ENCODE peak calls at places on chromosomes 1 and 21, in seven cellular contexts. W is NCI-H460; P is activated CD8-positive, alpha-beta T cell treated with anti-CD3 and anti-CD28 coated beads for 36 hours; E is upper lobe of left lung; N is H7; S is stimulated activated CD8-positive, alpha-beta memory T cell treated with anti-CD3 and anti-CD28 coated beads, Interleukin-15, amount 100 ng/mL, for 1 hour; D is midbrain. Y is an unnamed sample.
A peak's percentile ranks its signal among the peaks of the same experiment; 100 is the strongest.

GRCh38 chr1:45095450-45095849 is 83.4 kb downstream of the UROD start:
- DNase-seq in W (no peak), P (no peak), E (no peak), N (no peak), S (no peak), D (no peak), Y (no peak)

GRCh38 chr1:217369996-217370551 is 260.8 kb downstream of the GPATCH2 start:
- DNase-seq in W (no peak), P (no peak), E (no peak), N (no peak), S (no peak), D (no peak), Y (no peak)

GRCh38 chr21:18985584-18985983 is 582.0 kb upstream of the TMPRSS15 start:
- DNase-seq in W (no peak), P (no peak), E (no peak), N (no peak), S (no peak), D (no peak), Y (no peak)

GRCh38 chr1:101964708-101965107 is 32.0 kb downstream of the OLFM3 start:
- DNase-seq in W (no peak), P (no peak), E (no peak), N (no peak), S (no peak), D (no peak), Y (no peak)

GRCh38 chr1:115450641-115451040 is 112.6 kb upstream of the NGF start:
- DNase-seq in W (no peak), P (no peak), E (no peak), N (no peak), S (no peak), D (no peak), Y (no peak)

GRCh38 chr1:118821801-118822200 is 166.3 kb downstream of the TBX15 start:
- DNase-seq in W (no peak), P (no peak), E (no peak), N (no peak), S (no peak), D (peak; percentile 1), Y (no peak)

GRCh38 chr1:209065350-209065749 is 518.2 kb upstream of the CAMK1G start:
- DNase-seq in W (no peak), P (no peak), E (no peak), N (no peak), S (no peak), D (no peak), Y (no peak)

GRCh38 chr1:174447866-174448530 is at the start of gene GPR52:
- DNase-seq in W (no peak), P (no peak), E (no peak), N (no peak), S (no peak), D (no peak), Y (no peak)

GRCh38 chr1:61287734-61288133 is 205.4 kb downstream of the NFIA start:
- DNase-seq in W (peak; percentile 32), P (no peak), E (peak; percentile 29), N (no peak), S (no peak), D (no peak), Y (no peak)

GRCh38 chr1:66980745-66981367 is 56.1 kb downstream of the MIER1 start:
- DNase-seq in W (no peak), P (no peak), E (no peak), N (no peak), S (no peak), D (no peak), Y (no peak)

GRCh38 chr1:3319874-3320245 is 134.6 kb upstream of the ARHGEF16 start:
- DNase-seq in W (peak; percentile 65), P (peak; percentile 72), E (peak; percentile 71), N (peak; percentile 94), S (no peak), D (no peak), Y (peak; percentile 72)

GRCh38 chr1:100927276-100927675 is 31.4 kb downstream of the SLC30A7 start:
- DNase-seq in W (no peak), P (peak; percentile 72), E (no peak), N (no peak), S (no peak), D (no peak), Y (no peak)